ENCODE peak calls at places on chromosome 7, in six cellular contexts. Y is germinal center, S is NCI-H1092, H is NCI-H774, R is pancreas, C is OCI-LY7. P is an unnamed sample.

GRCh38 chr7:30740417-30741181 is 11.3 kb upstream of the INMT start:
- DNase-seq in Y (peak), C (peak), R (peak), H (peak), S (peak), P (peak)

GRCh38 chr7:14936530-14936929 is 34.0 kb upstream of the DGKB start:
- DNase-seq in C (no peak), S (no peak), Y (no peak), H (no peak), R (peak), P (no peak)

GRCh38 chr7:95693551-95694333 is 78.6 kb upstream of the DYNC1I1 start:
- DNase-seq in H (no peak), C (no peak), R (no peak), Y (no peak), S (no peak), P (no peak)

GRCh38 chr7:17632401-17632800 is 307.9 kb downstream of the SNX13 start:
- DNase-seq in R (no peak), Y (no peak), S (no peak), C (no peak), H (no peak), P (no peak)

GRCh38 chr7:142279616-142280015 is 21.8 kb upstream of the PRSS58 start:
- DNase-seq in H (no peak), S (no peak), C (no peak), Y (no peak), R (peak), P (no peak)

GRCh38 chr7:114663502-114663901 is 248.9 kb downstream of the FOXP2 start:
- DNase-seq in R (no peak), H (peak), S (peak), C (peak), Y (no peak), P (peak)

GRCh38 chr7:74490546-74490945 is 36.8 kb downstream of the GTF2IRD1 start:
- DNase-seq in R (no peak), H (no peak), Y (no peak), C (no peak), S (no peak), P (no peak)

GRCh38 chr7:51240868-51241267 is 75.7 kb downstream of the COBL start:
- DNase-seq in S (no peak), R (no peak), H (no peak), C (no peak), Y (no peak), P (no peak)

GRCh38 chr7:68977709-68978108 is 620.6 kb upstream of the AUTS2 start:
- DNase-seq in R (no peak), H (peak), Y (no peak), S (peak), C (no peak), P (no peak)

GRCh38 chr7:121273467-121274167 is 55.2 kb upstream of the WNT16 start:
- DNase-seq in C (no peak), Y (no peak), H (no peak), R (no peak), S (no peak), P (no peak)

GRCh38 chr7:4020086-4020485 is 662.0 kb upstream of the FOXK1 start:
- DNase-seq in C (no peak), H (no peak), Y (no peak), R (no peak), S (no peak), P (no peak)

GRCh38 chr7:47087866-47088265 is 494.0 kb downstream of the TNS3 start:
- DNase-seq in R (no peak), C (no peak), S (no peak), Y (no peak), H (no peak), P (no peak)

GRCh38 chr7:80611779-80612178 is 26.7 kb upstream of the CD36 start:
- DNase-seq in R (peak), S (peak), Y (no peak), C (no peak), H (peak), P (peak)

GRCh38 chr7:143975617-143976016 is 21.0 kb downstream of the OR2F1 start:
- DNase-seq in C (no peak), R (no peak), H (no peak), S (no peak), Y (no peak), P (peak)

GRCh38 chr7:75772081-75773077 is at the start of gene CCL26:
- DNase-seq in H (no peak), Y (no peak), R (no peak), C (no peak), S (no peak), P (peak)

GRCh38 chr7:18087031-18087686 is 59.5 kb upstream of the PRPS1L1 start:
- DNase-seq in C (no peak), S (peak), R (no peak), Y (no peak), H (no peak), P (no peak)

GRCh38 chr7:125059861-125060456 is 130.3 kb upstream of the POT1 start:
- DNase-seq in S (no peak), Y (no peak), R (no peak), C (peak), H (peak), P (no peak)

GRCh38 chr7:1229334-1229935 is 3.2 kb upstream of the UNCX start:
- DNase-seq in R (no peak), C (no peak), S (no peak), Y (no peak), H (no peak), P (no peak)

GRCh38 chr7:7897509-7897908 is 71.1 kb upstream of the GLCCI1 start:
- DNase-seq in Y (no peak), S (no peak), H (no peak), C (no peak), R (no peak), P (no peak)

GRCh38 chr7:135168001-135168400 is 2.5 kb downstream of the CYREN start:
- DNase-seq in C (no peak), R (no peak), H (no peak), Y (no peak), S (no peak), P (no peak)

GRCh38 chr7:151186640-151187408 is at the start of gene ASB10:
- DNase-seq in C (no peak), Y (no peak), R (no peak), S (no peak), H (no peak), P (no peak)

GRCh38 chr7:102012941-102013461 is 195.6 kb downstream of the CUX1 start:
- DNase-seq in R (no peak), H (no peak), C (no peak), Y (no peak), S (no peak), P (peak)

GRCh38 chr7:87129332-87129731 is 22.9 kb upstream of the DMTF1 start:
- DNase-seq in C (no peak), Y (no peak), H (no peak), S (no peak), R (no peak), P (no peak)

GRCh38 chr7:99375070-99375807 is 709 bp downstream of the ARPC1B start:
- DNase-seq in C (peak), S (no peak), Y (peak), H (peak), R (peak), P (peak)

GRCh38 chr7:127361736-127362135 is 30.8 kb downstream of the ZNF800 start:
- DNase-seq in H (no peak), Y (no peak), S (no peak), C (no peak), R (no peak), P (no peak)

GRCh38 chr7:100983451-100984187 is 14.3 kb downstream of the MUC12 start:
- DNase-seq in C (no peak), R (no peak), Y (no peak), H (no peak), S (no peak), P (no peak)

GRCh38 chr7:13988011-13988410 is 1.5 kb downstream of the ETV1 start:
- DNase-seq in H (no peak), R (no peak), C (no peak), S (no peak), Y (no peak), P (no peak)

GRCh38 chr7:52726986-52727385 is 308.4 kb upstream of the POM121L12 start:
- DNase-seq in H (no peak), R (no peak), C (no peak), Y (no peak), S (no peak), P (no peak)

GRCh38 chr7:13231216-13231615 is 543.8 kb downstream of the ARL4A start:
- DNase-seq in C (no peak), Y (no peak), R (no peak), H (no peak), S (no peak), P (no peak)

GRCh38 chr7:124764071-124764846 is 1.3 kb downstream of the GPR37 start:
- DNase-seq in C (no peak), Y (no peak), S (no peak), H (no peak), R (no peak), P (no peak)

GRCh38 chr7:141463986-141464385 is 87.2 kb upstream of the AGK start:
- DNase-seq in C (no peak), Y (no peak), H (no peak), S (no peak), R (no peak), P (no peak)

P was measured in HepG2.